ENCODE peak calls at places on chromosomes 5 and 9, in nine cellular contexts. One of them, this sample, is unnamed.

GRCh38 chr9:114085404-114085803 is 7.3 kb upstream of the AMBP start:
- DNase-seq in IMR-90: no peak
- DNase-seq in right lobe of liver: no peak
- DNase-seq in sigmoid colon: peak
- DNase-seq in transverse colon: no peak
- DNase-seq in prostate gland: no peak
- DNase-seq in uterus: peak
- DNase-seq in Peyer's patch: no peak
- DNase-seq in endothelial cell of umbilical vein: no peak
- DNase-seq in this sample: no peak

GRCh38 chr5:36840077-36840476 is 36.5 kb upstream of the NIPBL start:
- DNase-seq in IMR-90: no peak
- DNase-seq in right lobe of liver: no peak
- DNase-seq in sigmoid colon: no peak
- DNase-seq in transverse colon: no peak
- DNase-seq in prostate gland: no peak
- DNase-seq in uterus: no peak
- DNase-seq in Peyer's patch: no peak
- DNase-seq in endothelial cell of umbilical vein: no peak
- DNase-seq in this sample: no peak

GRCh38 chr5:39501403-39501802 is 76.6 kb upstream of the DAB2 start:
- DNase-seq in IMR-90: peak
- DNase-seq in right lobe of liver: no peak
- DNase-seq in sigmoid colon: peak
- DNase-seq in transverse colon: no peak
- DNase-seq in prostate gland: no peak
- DNase-seq in uterus: peak
- DNase-seq in Peyer's patch: no peak
- DNase-seq in endothelial cell of umbilical vein: peak
- DNase-seq in this sample: no peak

GRCh38 chr5:14413331-14413750 is 168.3 kb upstream of the OTULINL start:
- DNase-seq in IMR-90: peak
- DNase-seq in right lobe of liver: no peak
- DNase-seq in sigmoid colon: no peak
- DNase-seq in transverse colon: no peak
- DNase-seq in prostate gland: no peak
- DNase-seq in uterus: no peak
- DNase-seq in Peyer's patch: no peak
- DNase-seq in endothelial cell of umbilical vein: no peak
- DNase-seq in this sample: no peak

GRCh38 chr9:105114956-105115728 is 129.3 kb upstream of the SLC44A1 start:
- DNase-seq in IMR-90: peak
- DNase-seq in right lobe of liver: peak
- DNase-seq in sigmoid colon: peak
- DNase-seq in transverse colon: peak
- DNase-seq in prostate gland: no peak
- DNase-seq in uterus: no peak
- DNase-seq in Peyer's patch: no peak
- DNase-seq in endothelial cell of umbilical vein: no peak
- DNase-seq in this sample: peak

GRCh38 chr5:172637122-172637580 is 3.9 kb upstream of the NEURL1B start:
- DNase-seq in IMR-90: no peak
- DNase-seq in right lobe of liver: no peak
- DNase-seq in sigmoid colon: peak
- DNase-seq in transverse colon: peak
- DNase-seq in prostate gland: peak
- DNase-seq in uterus: peak
- DNase-seq in Peyer's patch: peak
- DNase-seq in endothelial cell of umbilical vein: no peak
- DNase-seq in this sample: no peak

GRCh38 chr9:122201641-122202040 is 27.1 kb downstream of the LHX6 start:
- DNase-seq in IMR-90: peak
- DNase-seq in right lobe of liver: no peak
- DNase-seq in sigmoid colon: no peak
- DNase-seq in transverse colon: no peak
- DNase-seq in prostate gland: no peak
- DNase-seq in uterus: no peak
- DNase-seq in Peyer's patch: no peak
- DNase-seq in endothelial cell of umbilical vein: no peak
- DNase-seq in this sample: no peak

GRCh38 chr9:98323051-98323830 is 67.8 kb upstream of the TBC1D2 start:
- DNase-seq in IMR-90: no peak
- DNase-seq in right lobe of liver: no peak
- DNase-seq in sigmoid colon: no peak
- DNase-seq in transverse colon: no peak
- DNase-seq in prostate gland: no peak
- DNase-seq in uterus: no peak
- DNase-seq in Peyer's patch: no peak
- DNase-seq in endothelial cell of umbilical vein: no peak
- DNase-seq in this sample: no peak

DNA sequence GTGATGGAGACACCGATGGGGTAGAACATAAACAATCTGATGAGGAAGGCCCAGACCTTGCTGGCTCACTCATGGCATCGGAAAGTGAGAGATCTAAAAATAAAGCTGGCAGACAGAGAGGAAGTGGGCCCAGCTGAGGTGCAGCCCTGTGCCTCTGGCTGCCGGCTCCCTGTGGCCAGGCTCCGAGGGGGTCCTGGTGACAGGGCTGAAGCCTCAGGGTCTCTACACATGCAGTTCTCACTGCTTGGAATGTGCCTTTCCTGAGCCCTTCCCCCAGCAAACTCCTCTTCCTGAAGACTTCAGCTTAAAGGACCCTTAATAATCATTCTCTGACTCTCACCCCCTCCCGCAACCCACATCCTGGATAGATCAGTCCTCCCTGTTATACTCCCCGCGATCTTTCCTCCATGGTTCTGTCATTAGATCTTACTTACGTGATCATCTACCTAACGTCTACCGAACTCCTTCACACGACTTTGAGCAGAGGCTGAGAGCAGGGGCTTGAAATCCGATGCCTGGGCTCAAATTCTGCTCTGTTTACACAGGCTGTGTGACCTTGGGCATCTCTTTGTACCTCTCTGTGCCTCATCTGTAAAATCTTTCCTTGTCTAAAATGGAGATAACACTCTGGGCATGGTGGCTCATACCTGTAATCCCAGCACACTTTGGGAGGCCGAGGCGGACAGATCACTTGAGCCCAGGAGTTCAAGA is 33.1 kb upstream of the CRB2 start:
- DNase-seq in IMR-90: no peak
- DNase-seq in right lobe of liver: no peak
- DNase-seq in sigmoid colon: no peak
- DNase-seq in transverse colon: peak
- DNase-seq in prostate gland: no peak
- DNase-seq in uterus: no peak
- DNase-seq in Peyer's patch: no peak
- DNase-seq in endothelial cell of umbilical vein: no peak
- DNase-seq in this sample: no peak
- H3K4me3 ChIP-seq in IMR-90: no peak
- H3K4me3 ChIP-seq in right lobe of liver: no peak
- H3K4me3 ChIP-seq in sigmoid colon: no peak
- H3K4me3 ChIP-seq in transverse colon: no peak
- H3K4me3 ChIP-seq in prostate gland: no peak
- H3K4me3 ChIP-seq in uterus: no peak
- H3K4me3 ChIP-seq in Peyer's patch: no peak
- H3K4me3 ChIP-seq in endothelial cell of umbilical vein: no peak
- H3K4me3 ChIP-seq in this sample: no peak

GRCh38 chr5:176620333-176620981 is 9.9 kb downstream of the SNCB start:
- DNase-seq in IMR-90: no peak
- DNase-seq in right lobe of liver: no peak
- DNase-seq in sigmoid colon: no peak
- DNase-seq in transverse colon: no peak
- DNase-seq in prostate gland: no peak
- DNase-seq in uterus: no peak
- DNase-seq in Peyer's patch: no peak
- DNase-seq in endothelial cell of umbilical vein: no peak
- DNase-seq in this sample: no peak

GRCh38 chr5:176618783-176619182 is 8.8 kb upstream of the GPRIN1 start:
- DNase-seq in IMR-90: no peak
- DNase-seq in right lobe of liver: no peak
- DNase-seq in sigmoid colon: no peak
- DNase-seq in transverse colon: no peak
- DNase-seq in prostate gland: no peak
- DNase-seq in uterus: no peak
- DNase-seq in Peyer's patch: no peak
- DNase-seq in endothelial cell of umbilical vein: no peak
- DNase-seq in this sample: no peak

GRCh38 chr5:176621661-176622079 is 8.7 kb downstream of the SNCB start:
- DNase-seq in IMR-90: peak
- DNase-seq in right lobe of liver: no peak
- DNase-seq in sigmoid colon: no peak
- DNase-seq in transverse colon: no peak
- DNase-seq in prostate gland: no peak
- DNase-seq in uterus: no peak
- DNase-seq in Peyer's patch: no peak
- DNase-seq in endothelial cell of umbilical vein: no peak
- DNase-seq in this sample: no peak

GRCh38 chr5:176619203-176619568 is 9.2 kb upstream of the GPRIN1 start:
- DNase-seq in IMR-90: peak
- DNase-seq in right lobe of liver: peak
- DNase-seq in sigmoid colon: no peak
- DNase-seq in transverse colon: peak
- DNase-seq in prostate gland: no peak
- DNase-seq in uterus: no peak
- DNase-seq in Peyer's patch: peak
- DNase-seq in endothelial cell of umbilical vein: peak
- DNase-seq in this sample: peak

DNA sequence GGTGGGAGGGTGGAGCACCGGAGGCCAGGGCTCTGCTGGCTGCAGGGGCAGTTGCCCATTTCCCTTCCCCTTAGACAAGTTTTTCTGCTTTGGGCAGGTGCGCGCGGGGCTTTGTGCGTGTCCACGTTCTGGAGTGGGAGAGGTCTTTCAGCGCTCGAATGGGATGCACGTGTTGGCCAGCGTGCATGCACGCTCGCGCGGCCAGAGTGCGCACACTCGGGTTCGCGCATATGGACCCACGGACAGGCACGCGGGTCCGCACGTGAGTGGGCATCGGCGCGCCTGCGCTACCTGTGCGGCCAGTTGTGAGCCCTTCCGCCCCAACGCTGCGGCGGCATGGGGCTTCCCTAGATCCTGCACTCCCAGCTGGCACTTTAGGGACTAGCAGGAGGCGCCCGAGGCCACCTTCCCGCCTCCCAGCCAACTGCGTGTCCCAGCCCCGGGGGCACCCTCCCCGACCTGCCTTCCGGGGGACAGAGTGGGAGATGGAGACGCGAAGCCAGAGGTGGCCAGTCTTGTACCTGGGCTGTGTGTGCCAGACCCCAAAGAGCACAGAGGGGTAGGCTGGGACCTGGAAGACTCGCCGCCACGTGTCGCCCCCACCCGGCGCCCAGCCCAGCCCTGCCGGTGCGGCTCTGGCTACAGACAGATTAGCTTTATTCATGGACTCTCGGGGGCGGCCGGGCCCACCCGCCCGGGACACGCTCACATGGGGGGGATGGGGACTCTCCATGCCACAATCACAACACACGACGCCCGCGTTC is 9.8 kb upstream of the GPRIN1 start:
- DNase-seq in IMR-90: no peak
- DNase-seq in right lobe of liver: no peak
- DNase-seq in sigmoid colon: no peak
- DNase-seq in transverse colon: no peak
- DNase-seq in prostate gland: no peak
- DNase-seq in uterus: no peak
- DNase-seq in Peyer's patch: no peak
- DNase-seq in endothelial cell of umbilical vein: no peak
- DNase-seq in this sample: no peak
- TF ChIP-seq CTCF in IMR-90: no peak
- TF ChIP-seq CTCF in right lobe of liver: no peak
- TF ChIP-seq CTCF in sigmoid colon: no peak
- TF ChIP-seq CTCF in transverse colon: no peak
- TF ChIP-seq CTCF in prostate gland: no peak
- TF ChIP-seq CTCF in uterus: no peak
- TF ChIP-seq CTCF in Peyer's patch: no peak
- TF ChIP-seq CTCF in endothelial cell of umbilical vein: peak
- TF ChIP-seq CTCF in this sample: no peak

DNA sequence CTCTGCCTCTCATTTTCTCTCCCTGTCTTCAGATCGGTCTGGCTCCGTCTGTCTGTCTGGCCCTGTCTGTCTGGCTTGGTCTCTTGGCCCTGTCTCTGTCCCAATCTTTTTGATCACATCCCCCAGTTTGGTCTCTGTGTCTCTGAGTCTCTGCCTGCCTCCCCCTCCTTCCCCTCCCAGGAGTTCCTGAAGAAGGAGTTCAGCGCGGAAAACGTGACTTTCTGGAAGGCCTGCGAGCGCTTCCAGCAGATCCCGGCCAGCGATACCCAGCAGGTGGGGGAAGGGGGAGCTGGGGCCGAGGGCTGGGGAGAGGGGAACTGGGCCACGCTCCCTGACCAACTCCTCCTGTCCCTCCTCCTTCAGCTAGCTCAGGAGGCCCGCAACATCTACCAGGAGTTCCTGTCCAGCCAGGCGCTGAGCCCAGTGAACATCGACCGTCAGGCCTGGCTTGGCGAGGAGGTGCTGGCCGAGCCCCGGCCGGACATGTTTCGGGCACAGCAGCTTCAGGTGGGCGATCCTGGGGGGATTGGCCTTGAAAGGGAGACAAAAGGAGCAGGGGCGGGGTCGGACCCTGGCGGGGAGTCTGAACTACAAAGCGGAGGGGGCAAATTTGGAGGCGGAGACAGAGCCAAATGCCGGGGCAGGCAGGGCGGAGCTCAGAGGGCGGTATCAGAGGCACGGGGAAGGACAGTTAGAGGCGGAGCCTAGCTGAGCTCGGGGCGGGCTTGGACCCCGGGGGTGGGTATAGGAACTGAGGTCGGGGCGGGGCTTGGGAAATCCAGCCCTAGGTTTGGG is 9.0 kb downstream of the RGS14 start:
- DNase-seq in IMR-90: peak
- DNase-seq in right lobe of liver: peak
- DNase-seq in sigmoid colon: peak
- DNase-seq in transverse colon: peak
- DNase-seq in prostate gland: peak
- DNase-seq in uterus: peak
- DNase-seq in Peyer's patch: peak
- DNase-seq in endothelial cell of umbilical vein: peak
- DNase-seq in this sample: peak
- TF ChIP-seq POLR2A in IMR-90: no peak
- TF ChIP-seq POLR2A in right lobe of liver: peak
- TF ChIP-seq POLR2A in sigmoid colon: no peak
- TF ChIP-seq POLR2A in transverse colon: no peak
- TF ChIP-seq POLR2A in prostate gland: peak
- TF ChIP-seq POLR2A in uterus: peak
- TF ChIP-seq POLR2A in Peyer's patch: no peak
- TF ChIP-seq POLR2A in endothelial cell of umbilical vein: no peak
- TF ChIP-seq POLR2A in this sample: no peak

DNA sequence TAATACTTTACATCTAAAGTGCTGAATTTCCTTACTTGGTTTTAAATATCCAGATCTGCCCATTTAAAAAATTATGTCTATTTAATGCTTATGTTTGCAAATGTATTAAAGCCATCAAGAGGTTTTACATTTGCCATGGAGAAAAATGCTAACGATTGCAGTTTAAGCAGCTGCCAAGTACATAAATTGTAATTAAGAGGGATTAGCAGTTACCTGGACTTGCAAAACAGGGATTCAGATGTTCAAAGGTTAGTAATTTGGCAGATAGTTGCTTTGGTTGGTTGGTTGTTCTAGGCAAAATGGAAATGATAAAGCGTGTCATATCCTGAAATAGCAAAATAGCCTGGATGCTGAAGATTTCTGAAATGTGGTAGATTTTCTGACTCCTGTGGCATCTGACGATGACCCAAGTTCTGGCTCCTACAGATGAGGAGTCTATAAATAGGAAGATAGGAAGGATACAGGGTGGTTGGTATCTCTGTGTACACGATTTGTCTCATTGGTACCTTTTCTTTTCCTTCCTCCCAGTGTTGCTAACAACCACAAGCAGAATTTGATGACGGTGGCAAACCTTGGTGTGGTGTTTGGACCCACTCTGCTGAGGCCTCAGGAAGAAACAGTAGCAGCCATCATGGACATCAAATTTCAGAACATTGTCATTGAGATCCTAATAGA is 282.9 kb downstream of the NR3C1 start:
- DNase-seq in IMR-90: no peak
- DNase-seq in right lobe of liver: no peak
- DNase-seq in sigmoid colon: no peak
- DNase-seq in transverse colon: no peak
- DNase-seq in prostate gland: no peak
- DNase-seq in uterus: no peak
- DNase-seq in Peyer's patch: no peak
- DNase-seq in endothelial cell of umbilical vein: no peak
- DNase-seq in this sample: no peak
- H3K4me3 ChIP-seq in IMR-90: no peak
- H3K4me3 ChIP-seq in right lobe of liver: no peak
- H3K4me3 ChIP-seq in sigmoid colon: no peak
- H3K4me3 ChIP-seq in transverse colon: no peak
- H3K4me3 ChIP-seq in prostate gland: no peak
- H3K4me3 ChIP-seq in uterus: no peak
- H3K4me3 ChIP-seq in Peyer's patch: no peak
- H3K4me3 ChIP-seq in endothelial cell of umbilical vein: no peak
- H3K4me3 ChIP-seq in this sample: no peak

This sample was measured in upper lobe of left lung.